ENCODE peak calls at places on chromosomes 3 and 15, in seven cellular contexts. B is psoas muscle, A is GM10248, Z is esophagus squamous epithelium, R is foreskin fibroblast, L is MCF 10A, H is fibroblast of pulmonary artery. K is an unnamed sample.

GRCh38 chr15:59736181-59736580 is 47.1 kb upstream of the BNIP2 start:
- DNase-seq in B (no peak), R (no peak), H (no peak), A (no peak), Z (no peak), L (no peak), K (peak; percentile 4)

GRCh38 chr15:71237456-71238188 is 122.4 kb downstream of the THSD4 start:
- DNase-seq in A (no peak), Z (no peak), L (peak; percentile 92), H (peak; percentile 97), B (peak; percentile 26), R (peak; percentile 92), K (peak; percentile 93)

GRCh38 chr15:23686466-23687142 is 501 bp downstream of the NDN start:
- DNase-seq in A (no peak), B (no peak), Z (no peak), L (no peak), H (peak; percentile 12), R (peak; percentile 11), K (no peak)

GRCh38 chr3:173733029-173733652 is 335.6 kb downstream of the NLGN1 start:
- DNase-seq in Z (no peak), R (peak; percentile 68), L (peak; percentile 52), B (no peak), H (peak; percentile 72), A (no peak), K (peak; percentile 64)

GRCh38 chr3:117666827-117667226 is 957.2 kb downstream of the TUSC7 start:
- DNase-seq in H (no peak), Z (no peak), B (no peak), A (no peak), L (no peak), R (peak; percentile 21), K (no peak)

GRCh38 chr3:174342941-174343431 is 516.1 kb upstream of the NAALADL2 start:
- DNase-seq in H (peak; percentile 23), Z (no peak), R (peak; percentile 68), A (no peak), L (no peak), B (no peak), K (peak; percentile 55)

GRCh38 chr15:70466895-70467529 is 296.3 kb downstream of the UACA start:
- DNase-seq in H (peak; percentile 73), R (peak; percentile 74), Z (no peak), B (no peak), L (peak; percentile 71), A (peak; percentile 69), K (peak; percentile 52)

GRCh38 chr3:138941259-138941885 is 5.6 kb downstream of the FOXL2 start:
- DNase-seq in B (no peak), R (peak; percentile 45), A (peak; percentile 25), H (peak; percentile 66), L (peak; percentile 66), Z (no peak), K (peak; percentile 45)

GRCh38 chr15:91956026-91956723 is 102.7 kb downstream of the SLCO3A1 start:
- DNase-seq in L (peak; percentile 82), A (no peak), B (no peak), Z (no peak), H (peak; percentile 65), R (peak; percentile 64), K (peak; percentile 66)

GRCh38 chr15:59976480-59976879 is 27.6 kb upstream of the FOXB1 start:
- DNase-seq in Z (no peak), H (no peak), B (no peak), L (no peak), A (no peak), R (no peak), K (no peak)

GRCh38 chr3:136255672-136256406 is 5.7 kb downstream of the PCCB start:
- DNase-seq in Z (no peak), A (no peak), L (no peak), B (no peak), R (no peak), H (no peak), K (no peak)

GRCh38 chr15:65309882-65310418 is 5.5 kb downstream of the RNU5B-1 start:
- DNase-seq in B (no peak), H (no peak), R (peak; percentile 65), Z (no peak), L (no peak), A (no peak), K (no peak)

GRCh38 chr3:151371531-151371930 is 13.0 kb downstream of the P2RY12 start:
- DNase-seq in B (no peak), R (peak; percentile 45), L (no peak), Z (no peak), H (no peak), A (no peak), K (peak; percentile 17)

GRCh38 chr3:112463250-112463649 is 36.0 kb downstream of the BTLA start:
- DNase-seq in R (no peak), Z (no peak), H (no peak), B (no peak), L (no peak), A (no peak), K (no peak)

GRCh38 chr3:184752361-184752760 is 40.5 kb upstream of the MAGEF1 start:
- DNase-seq in Z (no peak), R (no peak), A (no peak), B (no peak), L (no peak), H (no peak), K (no peak)

GRCh38 chr15:87752250-87752951 is 504.1 kb downstream of the NTRK3 start:
- DNase-seq in A (no peak), H (peak; percentile 92), B (no peak), L (peak; percentile 70), Z (no peak), R (peak; percentile 68), K (peak; percentile 80)

GRCh38 chr3:19149388-19149787 is 1.1 kb downstream of the KCNH8 start:
- DNase-seq in H (peak; percentile 52), B (no peak), R (peak; percentile 25), Z (no peak), L (peak; percentile 41), A (peak; percentile 12), K (no peak)

GRCh38 chr15:41930221-41930866 is 36.5 kb upstream of the SPTBN5 start:
- DNase-seq in H (peak; percentile 94), B (peak; percentile 65), Z (no peak), L (peak; percentile 91), R (peak; percentile 93), A (no peak), K (peak; percentile 97)

GRCh38 chr3:37174532-37175126 is at the start of gene LRRFIP2:
- DNase-seq in B (no peak), Z (no peak), H (peak; percentile 69), L (peak; percentile 49), R (peak; percentile 66), A (peak; percentile 29), K (peak; percentile 85)

GRCh38 chr15:90893175-90894090 is 9.1 kb downstream of the FES start:
- DNase-seq in A (no peak), H (no peak), L (no peak), R (no peak), Z (no peak), B (no peak), K (no peak)

GRCh38 chr3:113223831-113224240 is 12.5 kb downstream of the BOC start:
- DNase-seq in H (no peak), A (peak; percentile 65), R (peak; percentile 39), Z (no peak), B (no peak), L (no peak), K (no peak)

GRCh38 chr3:65783117-65783516 is 255.6 kb downstream of the MAGI1 start:
- DNase-seq in Z (no peak), B (no peak), H (no peak), R (peak; percentile 50), L (no peak), A (no peak), K (no peak)

GRCh38 chr15:69104050-69104750 is 56.2 kb upstream of the GLCE start:
- DNase-seq in H (no peak), Z (no peak), A (no peak), L (no peak), B (no peak), R (no peak), K (no peak)

GRCh38 chr15:51971353-51972133 is at the start of gene LEO1:
- DNase-seq in R (peak; percentile 98), B (peak; percentile 87), L (peak; percentile 95), Z (peak; percentile 68), A (peak; percentile 95), H (peak; percentile 99), K (peak; percentile 98)
- TF ChIP-seq CTCF in R (peak; percentile 55), B (peak; percentile 45), L (peak; percentile 31), Z (peak; percentile 27), A (peak; percentile 29), H (peak; percentile 47), K (peak; percentile 67)

DNA sequence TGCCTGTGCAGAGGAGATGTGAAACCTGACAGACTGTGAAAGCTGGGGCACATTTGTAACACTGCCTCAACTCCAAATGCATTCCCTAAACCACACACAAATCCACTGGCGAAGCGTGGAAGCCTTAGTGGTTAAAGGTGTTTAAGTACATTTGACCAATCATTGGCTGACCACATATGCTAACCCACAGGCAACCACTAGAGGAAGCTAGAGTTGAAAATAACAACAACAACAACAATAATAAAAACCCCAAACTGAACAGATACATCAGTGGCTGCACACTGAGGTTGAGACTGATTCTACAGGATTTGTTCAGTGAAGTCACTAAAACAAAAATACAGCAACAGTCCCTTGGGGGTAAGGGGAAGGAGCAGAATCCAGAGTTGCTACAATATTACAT is 129.7 kb downstream of the TJP1 start:
- DNase-seq in Z (no peak), L (no peak), B (no peak), A (no peak), H (peak; percentile 11), R (no peak), K (no peak)
- TF ChIP-seq CTCF in Z (no peak), L (no peak), B (no peak), A (no peak), H (peak; percentile 38), R (peak; percentile 10), K (peak; percentile 58)

DNA sequence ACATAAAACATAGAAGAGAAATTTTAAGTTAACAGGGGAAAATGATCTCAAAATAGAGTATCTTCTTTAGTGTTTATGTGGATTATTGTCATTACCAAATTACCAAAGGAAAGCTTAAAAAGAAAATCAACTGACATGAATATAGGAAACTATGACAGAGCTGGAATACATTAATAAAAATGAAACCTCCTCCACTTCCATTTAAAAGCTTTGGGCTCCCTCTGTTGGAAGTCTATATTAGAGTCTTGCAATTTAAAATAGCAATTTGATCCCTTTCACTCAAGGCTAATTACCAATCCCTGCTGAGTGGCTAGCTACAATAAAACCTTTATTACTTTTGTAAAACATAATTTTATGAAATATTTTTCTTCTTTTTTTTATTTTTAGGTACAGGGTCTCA is 61.4 kb upstream of the IMPG2 start:
- DNase-seq in L (peak; percentile 51), Z (no peak), A (peak; percentile 15), H (peak; percentile 58), R (peak; percentile 59), B (no peak), K (peak; percentile 42)
- TF ChIP-seq CTCF in L (peak; percentile 30), Z (peak; percentile 33), A (peak; percentile 34), H (peak; percentile 41), R (peak; percentile 25), B (peak; percentile 58), K (peak; percentile 79)

DNA sequence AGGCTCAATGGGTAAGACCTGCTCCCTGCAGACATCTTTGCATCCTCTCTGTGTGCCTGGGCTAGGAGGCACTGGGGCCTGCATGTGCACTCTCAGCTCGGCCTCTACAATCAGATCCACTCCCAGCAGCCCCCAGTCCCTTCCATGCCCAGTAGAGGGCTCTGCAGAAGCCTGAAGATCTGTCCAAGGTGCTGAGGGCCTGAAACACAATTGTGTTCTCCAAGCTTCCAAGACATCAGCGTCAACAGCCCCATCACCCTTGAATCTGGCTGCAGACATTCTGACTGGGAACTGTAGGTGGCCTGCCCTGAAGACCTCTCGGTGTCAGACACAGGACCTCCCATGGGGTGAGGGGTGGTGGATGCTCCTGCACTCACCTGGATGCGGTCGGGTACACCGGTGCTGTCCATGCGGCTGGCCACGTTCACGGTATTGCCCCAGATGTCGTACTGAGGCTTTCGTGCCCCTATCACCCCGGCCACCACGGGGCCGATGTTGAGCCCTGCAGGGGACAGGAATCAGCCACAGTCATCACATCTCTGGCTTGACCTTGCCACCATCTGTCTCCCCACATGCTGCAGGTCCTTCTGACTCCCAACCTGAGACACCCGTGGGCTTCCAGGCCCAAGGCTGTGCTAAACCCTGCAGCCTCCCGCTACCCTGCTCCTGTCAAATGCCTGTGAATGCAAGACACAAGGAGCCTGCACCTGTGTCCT is 84.7 kb downstream of the SEC22A start:
- DNase-seq in H (peak; percentile 83), L (peak; percentile 73), B (no peak), A (peak; percentile 83), R (peak; percentile 80), Z (no peak), K (peak; percentile 65)
- TF ChIP-seq CTCF in H (peak; percentile 97), L (peak; percentile 72), B (peak; percentile 29), A (peak; percentile 76), R (peak; percentile 98), Z (peak; percentile 41), K (peak; percentile 83)